ENCODE peak calls at places on chromosome 5, in ten cellular contexts. M is uterus; A is stimulated activated CD4-positive, alpha-beta T cell treated with anti-CD3 and anti-CD28 coated beads, Interleukin-12 subunit alpha, Interleukin-12 subunit beta, amount 100 ng/mL, for 4 hours; L is Daoy; Y is NCI-H510A; Q is stimulated activated naive B cell treated with anti-CD40 and anti-IgM and Interleukin-4, amounts not matched to agents 10 μg/mL and 1 μg/mL and 100 μg/mL, for 72 hours; I is RCC 7860; X is AG08395; V is A549; W is upper lobe of right lung. B is an unnamed sample.

GRCh38 chr5:36724429-36725332 is 118.3 kb downstream of the SLC1A3 start:
- DNase-seq in A (no peak), L (peak; percentile 22), W (peak; percentile 82), V (peak; percentile 25), X (no peak), I (no peak), Y (no peak), M (no peak), Q (peak; percentile 81), B (peak; percentile 11)

GRCh38 chr5:150043657-150044333 is 42.6 kb downstream of the CSF1R start:
- DNase-seq in Q (no peak), L (no peak), A (no peak), I (no peak), M (no peak), W (no peak), V (no peak), X (no peak), Y (no peak), B (no peak)

GRCh38 chr5:72246954-72247442 is 73.0 kb downstream of the MRPS27 start:
- DNase-seq in W (no peak), V (no peak), X (no peak), Y (no peak), I (no peak), Q (no peak), L (peak; percentile 31), A (no peak), M (no peak), B (peak; percentile 51)

GRCh38 chr5:160342413-160342941 is 27.9 kb downstream of the C1QTNF2 start:
- DNase-seq in M (no peak), L (peak; percentile 50), A (no peak), V (no peak), Q (no peak), I (peak; percentile 51), X (peak; percentile 76), Y (no peak), W (no peak), B (peak; percentile 59)

GRCh38 chr5:146233441-146233840 is 30.0 kb downstream of the RBM27 start:
- DNase-seq in V (no peak), L (no peak), Y (no peak), Q (no peak), M (no peak), X (no peak), W (no peak), I (no peak), A (no peak), B (peak; percentile 74)

GRCh38 chr5:116861662-116862061 is 287.0 kb upstream of the SEMA6A start:
- DNase-seq in V (no peak), Q (no peak), A (no peak), Y (no peak), L (no peak), I (no peak), W (no peak), X (no peak), M (no peak), B (no peak)

GRCh38 chr5:77168187-77168883 is 42.1 kb upstream of the PDE8B start:
- DNase-seq in Q (no peak), M (peak; percentile 75), I (no peak), L (peak; percentile 64), A (no peak), X (peak; percentile 66), W (peak; percentile 69), V (peak; percentile 50), Y (no peak), B (peak; percentile 86)

GRCh38 chr5:40080191-40080590 is 599.5 kb upstream of the PTGER4 start:
- DNase-seq in V (no peak), A (no peak), L (no peak), Q (no peak), M (no peak), Y (no peak), X (no peak), I (no peak), W (no peak), B (no peak)

GRCh38 chr5:28734396-28734795 is 1696.0 kb upstream of the CDH9 start:
- DNase-seq in A (no peak), L (no peak), X (no peak), M (no peak), V (no peak), Y (no peak), Q (no peak), W (no peak), I (peak; percentile 55), B (no peak)

GRCh38 chr5:160651682-160652645 is 200.0 kb downstream of the ATP10B start:
- DNase-seq in M (no peak), W (no peak), I (no peak), X (no peak), Y (no peak), Q (no peak), V (no peak), A (no peak), L (no peak), B (no peak)

GRCh38 chr5:180824630-180825476 is 22.2 kb upstream of the MGAT1 start:
- DNase-seq in M (peak; percentile 71), I (no peak), Y (no peak), L (no peak), W (no peak), V (no peak), X (no peak), Q (no peak), A (no peak), B (no peak)

GRCh38 chr5:128541385-128541784 is 3.3 kb upstream of the FBN2 start:
- DNase-seq in L (no peak), W (no peak), V (no peak), X (no peak), Q (no peak), Y (no peak), I (no peak), M (no peak), A (no peak), B (no peak)

GRCh38 chr5:151107738-151108520 is 27.1 kb upstream of the TNIP1 start:
- DNase-seq in Q (no peak), X (peak; percentile 43), L (no peak), Y (no peak), W (no peak), V (no peak), I (no peak), M (no peak), A (no peak), B (peak; percentile 81)

GRCh38 chr5:95617057-95617456 is 2.8 kb upstream of the GPR150 start:
- DNase-seq in M (no peak), Y (no peak), W (no peak), A (no peak), I (no peak), X (no peak), L (no peak), Q (no peak), V (no peak), B (peak; percentile 47)

GRCh38 chr5:135973323-135974018 is 18.7 kb upstream of the LECT2 start:
- DNase-seq in A (no peak), X (peak; percentile 73), W (no peak), Y (no peak), Q (no peak), I (no peak), V (no peak), M (no peak), L (no peak), B (peak; percentile 74)

GRCh38 chr5:147878066-147878748 is at the start of gene SCGB3A2:
- DNase-seq in Q (no peak), L (no peak), I (no peak), W (no peak), Y (no peak), X (no peak), M (no peak), A (no peak), V (no peak), B (no peak)

B was measured in MG63.